ENCODE peak calls at places on chromosome 7, in seven cellular contexts. N is memory B cell; J is activated T-cell treated with anti-CD3 and anti-CD28 coated beads, Interleukin-2, amount 50 U/mL, for 48 hours; O is AG04450; Y is glutamatergic neuron; B is activated CD4-positive, alpha-beta T cell treated with anti-CD3 and anti-CD28 coated beads, Interleukin-2, amount 50 U/mL, for 1 hour; E is iPS DF 19.7. D is an unnamed sample.

GRCh38 chr7:14858410-14858809 is 44.1 kb downstream of the DGKB start:
- DNase-seq in N (no peak), J (no peak), O (no peak), Y (no peak), B (no peak), E (no peak), D (no peak)

GRCh38 chr7:16695621-16696237 is 49.7 kb downstream of the BZW2 start:
- DNase-seq in N (peak), J (no peak), O (peak), Y (no peak), B (no peak), E (no peak), D (no peak)

GRCh38 chr7:37341033-37341630 is 107.5 kb downstream of the ELMO1 start:
- DNase-seq in N (no peak), J (peak), O (no peak), Y (no peak), B (no peak), E (no peak), D (no peak)

GRCh38 chr7:117269417-117269816 is 53.4 kb downstream of the WNT2 start:
- DNase-seq in N (no peak), J (no peak), O (peak), Y (no peak), B (no peak), E (no peak), D (no peak)

GRCh38 chr7:21911341-21911875 is 34.3 kb downstream of the CDCA7L start:
- DNase-seq in N (no peak), J (no peak), O (no peak), Y (no peak), B (no peak), E (no peak), D (no peak)

GRCh38 chr7:12646139-12646538 is 41.3 kb upstream of the ARL4A start:
- DNase-seq in N (no peak), J (no peak), O (no peak), Y (no peak), B (no peak), E (no peak), D (no peak)

GRCh38 chr7:126605553-126605952 is 647.2 kb downstream of the GRM8 start:
- DNase-seq in N (no peak), J (no peak), O (no peak), Y (no peak), B (no peak), E (no peak), D (no peak)

GRCh38 chr7:44264221-44264956 is 61.0 kb downstream of the CAMK2B start:
- DNase-seq in N (no peak), J (no peak), O (no peak), Y (no peak), B (no peak), E (no peak), D (no peak)

GRCh38 chr7:57769958-57770357 is 320.0 kb downstream of the ZNF716 start:
- DNase-seq in N (no peak), J (no peak), O (no peak), Y (no peak), B (no peak), E (no peak), D (no peak)

GRCh38 chr7:5625938-5626337 is 155.5 kb downstream of the RNF216 start:
- DNase-seq in N (no peak), J (no peak), O (peak), Y (no peak), B (no peak), E (no peak), D (no peak)

GRCh38 chr7:26346611-26347200 is 55.0 kb downstream of the SNX10 start:
- DNase-seq in N (no peak), J (no peak), O (no peak), Y (no peak), B (no peak), E (no peak), D (no peak)

GRCh38 chr7:149569726-149570422 is 72.3 kb upstream of the ZNF746 start:
- DNase-seq in N (no peak), J (no peak), O (no peak), Y (no peak), B (no peak), E (no peak), D (no peak)